ENCODE peak calls at places on chromosomes 6 and 20, in five cellular contexts. One of them, this sample, is unnamed.

GRCh38 chr6:26016326-26017275 is 54.0 kb downstream of the TRIM38 start:
- DNase-seq in AG10803: no peak
- DNase-seq in occipital lobe: no peak
- DNase-seq in EH: peak
- DNase-seq in astrocyte of the cerebellum: no peak
- DNase-seq in this sample: no peak

GRCh38 chr6:160513836-160514235 is 150.2 kb downstream of the LPA start:
- DNase-seq in AG10803: no peak
- DNase-seq in occipital lobe: no peak
- DNase-seq in EH: peak
- DNase-seq in astrocyte of the cerebellum: no peak
- DNase-seq in this sample: no peak

GRCh38 chr6:169072127-169073042 is 181.3 kb downstream of the THBS2 start:
- DNase-seq in AG10803: no peak
- DNase-seq in occipital lobe: no peak
- DNase-seq in EH: peak
- DNase-seq in astrocyte of the cerebellum: no peak
- DNase-seq in this sample: no peak

GRCh38 chr6:167146977-167147376 is 10.8 kb downstream of the GPR31 start:
- DNase-seq in AG10803: no peak
- DNase-seq in occipital lobe: no peak
- DNase-seq in EH: no peak
- DNase-seq in astrocyte of the cerebellum: no peak
- DNase-seq in this sample: no peak

GRCh38 chr6:117280922-117281321 is 15.6 kb downstream of the VGLL2 start:
- DNase-seq in AG10803: no peak
- DNase-seq in occipital lobe: no peak
- DNase-seq in EH: peak
- DNase-seq in astrocyte of the cerebellum: no peak
- DNase-seq in this sample: no peak

GRCh38 chr20:37669773-37670236 is 24.0 kb upstream of the CTNNBL1 start:
- DNase-seq in AG10803: no peak
- DNase-seq in occipital lobe: no peak
- DNase-seq in EH: no peak
- DNase-seq in astrocyte of the cerebellum: no peak
- DNase-seq in this sample: no peak

GRCh38 chr20:59827138-59828056 is 106.0 kb downstream of the SYCP2 start:
- DNase-seq in AG10803: no peak
- DNase-seq in occipital lobe: no peak
- DNase-seq in EH: no peak
- DNase-seq in astrocyte of the cerebellum: no peak
- DNase-seq in this sample: peak

GRCh38 chr20:48648482-48649051 is 179.2 kb downstream of the PREX1 start:
- DNase-seq in AG10803: no peak
- DNase-seq in occipital lobe: no peak
- DNase-seq in EH: no peak
- DNase-seq in astrocyte of the cerebellum: no peak
- DNase-seq in this sample: no peak